ENCODE peak calls at places on chromosomes 7 and 10, in ten cellular contexts. One of them, this sample, is unnamed.

GRCh38 chr10:93061594-93062498 is 1.2 kb downstream of the CYP26C1 start:
- DNase-seq in H9: peak
- DNase-seq in tibial nerve: no peak
- DNase-seq in A549: no peak
- DNase-seq in SJSA1: no peak
- DNase-seq in CD4-positive, alpha-beta T cell: no peak
- DNase-seq in tibial artery: no peak
- DNase-seq in fibroblast of lung: no peak
- DNase-seq in heart right ventricle: no peak
- DNase-seq in heart left ventricle: no peak
- DNase-seq in this sample: no peak

GRCh38 chr10:62733654-62734293 is 70.7 kb upstream of the ADO start:
- DNase-seq in SJSA1: no peak
- DNase-seq in CD4-positive, alpha-beta T cell: no peak
- DNase-seq in A549: no peak
- DNase-seq in tibial nerve: no peak
- DNase-seq in tibial artery: no peak
- DNase-seq in heart right ventricle: peak
- DNase-seq in H9: no peak
- DNase-seq in fibroblast of lung: no peak
- DNase-seq in heart left ventricle: no peak
- DNase-seq in this sample: no peak

GRCh38 chr7:39252916-39253315 is 275.2 kb downstream of the POU6F2 start:
- DNase-seq in tibial artery: no peak
- DNase-seq in fibroblast of lung: no peak
- DNase-seq in tibial nerve: no peak
- DNase-seq in SJSA1: peak
- DNase-seq in H9: no peak
- DNase-seq in heart right ventricle: no peak
- DNase-seq in A549: no peak
- DNase-seq in CD4-positive, alpha-beta T cell: no peak
- DNase-seq in heart left ventricle: no peak
- DNase-seq in this sample: no peak

GRCh38 chr7:124152859-124153692 is 120.2 kb upstream of the TMEM229A start:
- DNase-seq in heart left ventricle: no peak
- DNase-seq in H9: peak
- DNase-seq in tibial nerve: no peak
- DNase-seq in CD4-positive, alpha-beta T cell: no peak
- DNase-seq in tibial artery: no peak
- DNase-seq in SJSA1: peak
- DNase-seq in fibroblast of lung: peak
- DNase-seq in heart right ventricle: no peak
- DNase-seq in A549: peak
- DNase-seq in this sample: no peak

GRCh38 chr7:102318482-102318971 is 31.9 kb downstream of the SH2B2 start:
- DNase-seq in tibial nerve: no peak
- DNase-seq in A549: peak
- DNase-seq in CD4-positive, alpha-beta T cell: no peak
- DNase-seq in heart right ventricle: peak
- DNase-seq in SJSA1: no peak
- DNase-seq in heart left ventricle: peak
- DNase-seq in tibial artery: no peak
- DNase-seq in fibroblast of lung: no peak
- DNase-seq in H9: no peak
- DNase-seq in this sample: no peak

GRCh38 chr7:131011976-131012375 is 278.0 kb upstream of the KLF14 start:
- DNase-seq in H9: no peak
- DNase-seq in tibial artery: no peak
- DNase-seq in SJSA1: peak
- DNase-seq in heart left ventricle: no peak
- DNase-seq in heart right ventricle: no peak
- DNase-seq in A549: peak
- DNase-seq in CD4-positive, alpha-beta T cell: no peak
- DNase-seq in tibial nerve: no peak
- DNase-seq in fibroblast of lung: peak
- DNase-seq in this sample: no peak

GRCh38 chr7:158783595-158783994 is 45.7 kb downstream of the ESYT2 start:
- DNase-seq in A549: no peak
- DNase-seq in H9: no peak
- DNase-seq in heart right ventricle: no peak
- DNase-seq in CD4-positive, alpha-beta T cell: no peak
- DNase-seq in tibial artery: peak
- DNase-seq in tibial nerve: no peak
- DNase-seq in fibroblast of lung: no peak
- DNase-seq in SJSA1: no peak
- DNase-seq in heart left ventricle: no peak
- DNase-seq in this sample: no peak

GRCh38 chr7:153902857-153903256 is 149.3 kb upstream of the DPP6 start:
- DNase-seq in fibroblast of lung: no peak
- DNase-seq in heart left ventricle: no peak
- DNase-seq in SJSA1: no peak
- DNase-seq in H9: no peak
- DNase-seq in tibial artery: no peak
- DNase-seq in CD4-positive, alpha-beta T cell: no peak
- DNase-seq in heart right ventricle: no peak
- DNase-seq in A549: no peak
- DNase-seq in tibial nerve: no peak
- DNase-seq in this sample: no peak

GRCh38 chr10:21498416-21498815 is 27.1 kb downstream of the SKIDA1 start:
- DNase-seq in fibroblast of lung: no peak
- DNase-seq in heart left ventricle: no peak
- DNase-seq in tibial nerve: no peak
- DNase-seq in SJSA1: no peak
- DNase-seq in A549: no peak
- DNase-seq in CD4-positive, alpha-beta T cell: no peak
- DNase-seq in H9: no peak
- DNase-seq in tibial artery: no peak
- DNase-seq in heart right ventricle: no peak
- DNase-seq in this sample: no peak

GRCh38 chr10:21495002-21495685 is 30.3 kb downstream of the SKIDA1 start:
- DNase-seq in H9: no peak
- DNase-seq in CD4-positive, alpha-beta T cell: no peak
- DNase-seq in heart right ventricle: no peak
- DNase-seq in fibroblast of lung: peak
- DNase-seq in SJSA1: no peak
- DNase-seq in tibial nerve: no peak
- DNase-seq in heart left ventricle: peak
- DNase-seq in tibial artery: no peak
- DNase-seq in A549: no peak
- DNase-seq in this sample: no peak

GRCh38 chr10:21495686-21496284 is 29.7 kb downstream of the SKIDA1 start:
- DNase-seq in CD4-positive, alpha-beta T cell: peak
- DNase-seq in fibroblast of lung: peak
- DNase-seq in H9: peak
- DNase-seq in A549: peak
- DNase-seq in SJSA1: peak
- DNase-seq in tibial nerve: peak
- DNase-seq in heart left ventricle: peak
- DNase-seq in tibial artery: peak
- DNase-seq in heart right ventricle: peak
- DNase-seq in this sample: peak

GRCh38 chr10:21497177-21497807 is 28.2 kb downstream of the SKIDA1 start:
- DNase-seq in heart left ventricle: peak
- DNase-seq in CD4-positive, alpha-beta T cell: no peak
- DNase-seq in H9: peak
- DNase-seq in heart right ventricle: peak
- DNase-seq in fibroblast of lung: peak
- DNase-seq in A549: peak
- DNase-seq in tibial artery: peak
- DNase-seq in SJSA1: peak
- DNase-seq in tibial nerve: peak
- DNase-seq in this sample: peak

GRCh38 chr10:21496285-21497176 is 29.0 kb downstream of the SKIDA1 start:
- DNase-seq in heart left ventricle: peak
- DNase-seq in CD4-positive, alpha-beta T cell: peak
- DNase-seq in SJSA1: peak
- DNase-seq in tibial nerve: no peak
- DNase-seq in A549: peak
- DNase-seq in heart right ventricle: peak
- DNase-seq in H9: peak
- DNase-seq in fibroblast of lung: peak
- DNase-seq in tibial artery: peak
- DNase-seq in this sample: peak
- H3K27ac ChIP-seq in heart left ventricle: peak
- H3K27ac ChIP-seq in CD4-positive, alpha-beta T cell: no peak
- H3K27ac ChIP-seq in SJSA1: peak
- H3K27ac ChIP-seq in tibial nerve: peak
- H3K27ac ChIP-seq in A549: peak
- H3K27ac ChIP-seq in heart right ventricle: peak
- H3K27ac ChIP-seq in H9: no peak
- H3K27ac ChIP-seq in fibroblast of lung: peak
- H3K27ac ChIP-seq in tibial artery: peak
- H3K27ac ChIP-seq in this sample: peak

GRCh38 chr10:12907651-12908050 is 93.9 kb downstream of the CCDC3 start:
- DNase-seq in heart left ventricle: no peak
- DNase-seq in tibial artery: no peak
- DNase-seq in heart right ventricle: peak
- DNase-seq in H9: no peak
- DNase-seq in fibroblast of lung: peak
- DNase-seq in SJSA1: no peak
- DNase-seq in CD4-positive, alpha-beta T cell: no peak
- DNase-seq in tibial nerve: no peak
- DNase-seq in A549: no peak
- DNase-seq in this sample: no peak

GRCh38 chr10:12905067-12905466 is 96.4 kb downstream of the CCDC3 start:
- DNase-seq in heart left ventricle: no peak
- DNase-seq in CD4-positive, alpha-beta T cell: no peak
- DNase-seq in A549: no peak
- DNase-seq in H9: no peak
- DNase-seq in tibial nerve: no peak
- DNase-seq in fibroblast of lung: no peak
- DNase-seq in heart right ventricle: no peak
- DNase-seq in SJSA1: no peak
- DNase-seq in tibial artery: no peak
- DNase-seq in this sample: no peak

GRCh38 chr10:12908773-12909172 is 92.7 kb downstream of the CCDC3 start:
- DNase-seq in tibial artery: no peak
- DNase-seq in SJSA1: no peak
- DNase-seq in CD4-positive, alpha-beta T cell: no peak
- DNase-seq in H9: no peak
- DNase-seq in fibroblast of lung: no peak
- DNase-seq in heart right ventricle: no peak
- DNase-seq in A549: no peak
- DNase-seq in heart left ventricle: no peak
- DNase-seq in tibial nerve: no peak
- DNase-seq in this sample: no peak

GRCh38 chr10:12902959-12903358 is 98.6 kb downstream of the CCDC3 start:
- DNase-seq in A549: no peak
- DNase-seq in CD4-positive, alpha-beta T cell: no peak
- DNase-seq in SJSA1: no peak
- DNase-seq in H9: no peak
- DNase-seq in heart left ventricle: no peak
- DNase-seq in tibial artery: no peak
- DNase-seq in tibial nerve: no peak
- DNase-seq in fibroblast of lung: no peak
- DNase-seq in heart right ventricle: no peak
- DNase-seq in this sample: no peak

DNA sequence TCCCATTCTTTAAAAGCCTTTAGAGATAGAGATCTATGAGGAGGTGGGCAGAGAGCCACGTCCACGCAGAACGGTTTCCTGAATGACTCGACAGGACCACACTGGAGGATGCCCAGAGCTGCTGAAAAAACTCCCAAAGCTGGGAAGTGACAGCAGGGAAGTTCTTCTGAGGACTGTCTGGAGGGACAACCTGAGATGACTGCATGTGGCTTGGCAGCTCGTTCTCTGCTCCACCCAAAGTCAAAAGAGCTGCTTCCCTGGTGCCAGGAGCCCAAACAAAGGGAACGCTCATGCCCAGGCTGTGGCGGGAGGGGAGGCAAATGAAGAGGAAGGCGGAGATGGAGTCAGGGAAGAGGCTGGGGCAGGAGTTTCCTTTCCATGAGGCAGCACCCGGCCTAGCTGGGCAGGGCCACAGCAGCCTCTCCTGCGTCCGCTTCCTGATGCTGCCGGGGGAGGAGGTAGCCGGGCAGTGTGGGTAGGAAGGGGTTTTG is 95.4 kb downstream of the CCDC3 start:
- DNase-seq in heart left ventricle: no peak
- DNase-seq in fibroblast of lung: no peak
- DNase-seq in H9: no peak
- DNase-seq in heart right ventricle: peak
- DNase-seq in CD4-positive, alpha-beta T cell: no peak
- DNase-seq in tibial nerve: no peak
- DNase-seq in tibial artery: peak
- DNase-seq in SJSA1: no peak
- DNase-seq in A549: no peak
- DNase-seq in this sample: no peak
- H3K27ac ChIP-seq in heart left ventricle: no peak
- H3K27ac ChIP-seq in fibroblast of lung: no peak
- H3K27ac ChIP-seq in H9: no peak
- H3K27ac ChIP-seq in heart right ventricle: no peak
- H3K27ac ChIP-seq in CD4-positive, alpha-beta T cell: no peak
- H3K27ac ChIP-seq in tibial nerve: peak
- H3K27ac ChIP-seq in tibial artery: peak
- H3K27ac ChIP-seq in SJSA1: no peak
- H3K27ac ChIP-seq in A549: no peak
- H3K27ac ChIP-seq in this sample: no peak

DNA sequence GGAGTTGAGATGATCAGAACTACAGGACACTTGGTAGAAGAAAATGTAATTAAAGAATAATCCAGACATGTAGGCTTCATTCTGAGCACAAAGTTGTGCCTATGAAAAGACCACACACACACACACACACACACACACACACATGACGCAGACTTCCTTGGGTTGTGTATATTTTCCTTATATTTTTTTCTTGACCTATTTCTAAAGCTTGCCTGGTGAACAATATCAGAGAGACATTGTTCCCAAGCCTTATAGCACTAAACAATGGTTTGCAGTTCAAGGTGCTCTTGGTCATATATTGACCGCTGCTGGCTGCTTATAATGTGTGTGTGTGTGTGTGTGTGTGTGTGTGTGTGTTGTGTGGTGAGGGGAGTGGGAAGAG is 202.7 kb downstream of the PRPF18 start:
- DNase-seq in SJSA1: peak
- DNase-seq in tibial artery: no peak
- DNase-seq in fibroblast of lung: no peak
- DNase-seq in heart left ventricle: no peak
- DNase-seq in CD4-positive, alpha-beta T cell: no peak
- DNase-seq in tibial nerve: no peak
- DNase-seq in heart right ventricle: no peak
- DNase-seq in A549: no peak
- DNase-seq in H9: no peak
- DNase-seq in this sample: no peak
- H3K27ac ChIP-seq in SJSA1: peak
- H3K27ac ChIP-seq in tibial artery: peak
- H3K27ac ChIP-seq in fibroblast of lung: peak
- H3K27ac ChIP-seq in heart left ventricle: no peak
- H3K27ac ChIP-seq in CD4-positive, alpha-beta T cell: no peak
- H3K27ac ChIP-seq in tibial nerve: peak
- H3K27ac ChIP-seq in heart right ventricle: no peak
- H3K27ac ChIP-seq in A549: no peak
- H3K27ac ChIP-seq in H9: no peak
- H3K27ac ChIP-seq in this sample: peak

DNA sequence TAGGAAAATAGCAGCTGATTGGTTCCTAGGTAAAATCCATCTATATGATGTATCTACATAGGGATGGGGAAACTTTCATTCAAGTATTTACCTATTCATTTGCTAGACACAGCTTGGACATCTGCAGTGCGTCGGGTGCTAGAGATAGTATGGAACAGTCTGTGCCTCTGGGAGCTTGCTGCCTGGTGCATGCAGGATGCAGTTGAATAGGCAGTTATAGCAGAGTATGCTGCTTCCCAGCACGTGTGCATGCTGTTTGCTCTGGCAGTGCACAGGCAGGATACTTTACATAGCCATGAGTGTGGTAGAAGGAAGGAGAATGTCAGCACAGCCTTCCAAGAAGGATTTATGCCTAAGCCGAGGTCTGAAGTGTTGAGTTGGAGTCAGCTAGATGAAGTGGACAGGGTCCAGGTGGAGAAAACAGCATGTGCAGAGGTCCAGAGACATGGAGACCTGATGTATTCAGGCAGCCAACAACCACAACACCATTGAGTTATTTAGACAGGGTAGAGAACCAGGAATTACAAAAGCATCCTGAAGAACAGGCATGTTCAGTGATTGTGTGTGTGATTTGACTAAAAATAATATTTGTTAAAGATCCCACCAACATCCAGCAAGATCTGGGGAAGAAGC is 8.1 kb downstream of the MAP3K8 start:
- DNase-seq in H9: no peak
- DNase-seq in heart right ventricle: no peak
- DNase-seq in heart left ventricle: no peak
- DNase-seq in tibial artery: no peak
- DNase-seq in SJSA1: no peak
- DNase-seq in CD4-positive, alpha-beta T cell: no peak
- DNase-seq in fibroblast of lung: no peak
- DNase-seq in tibial nerve: no peak
- DNase-seq in A549: no peak
- DNase-seq in this sample: no peak
- H3K27ac ChIP-seq in H9: no peak
- H3K27ac ChIP-seq in heart right ventricle: no peak
- H3K27ac ChIP-seq in heart left ventricle: no peak
- H3K27ac ChIP-seq in tibial artery: peak
- H3K27ac ChIP-seq in SJSA1: no peak
- H3K27ac ChIP-seq in CD4-positive, alpha-beta T cell: no peak
- H3K27ac ChIP-seq in fibroblast of lung: no peak
- H3K27ac ChIP-seq in tibial nerve: peak
- H3K27ac ChIP-seq in A549: no peak
- H3K27ac ChIP-seq in this sample: no peak

This sample was measured in substantia nigra.